ENCODE peak calls at places on chromosomes 1 and 21, in six cellular contexts. S, K, Q, E, P and X are unnamed samples.

GRCh38 chr21:46081022-46081861 is 16.7 kb upstream of the COL6A2 start:
- DNase-seq in K (no peak), P (peak), Q (no peak), S (no peak), E (no peak), X (peak)

GRCh38 chr1:43830802-43831201 is 102.8 kb upstream of the ARTN start:
- DNase-seq in Q (no peak), K (no peak), E (no peak), S (no peak), P (no peak), X (no peak)

GRCh38 chr1:201610806-201611205 is 71.9 kb downstream of the NAV1 start:
- DNase-seq in E (no peak), S (no peak), Q (no peak), P (no peak), K (no peak), X (no peak)

GRCh38 chr21:44285547-44285992 is at the start of gene AIRE:
- DNase-seq in P (peak), S (no peak), Q (no peak), K (no peak), E (no peak), X (no peak)

GRCh38 chr1:38735651-38736161 is 123.9 kb downstream of the RRAGC start:
- DNase-seq in Q (no peak), S (peak), E (no peak), K (peak), P (no peak), X (no peak)

GRCh38 chr1:212162635-212163034 is 122.6 kb upstream of the PPP2R5A start:
- DNase-seq in P (no peak), E (no peak), S (peak), K (peak), Q (no peak), X (no peak)

GRCh38 chr21:20877976-20878375 is 120.2 kb upstream of the NCAM2 start:
- DNase-seq in S (no peak), Q (no peak), K (no peak), E (no peak), P (no peak), X (no peak)

GRCh38 chr1:245091818-245092637 is 62.8 kb upstream of the KIF26B start:
- DNase-seq in P (no peak), S (peak), K (peak), E (no peak), Q (peak), X (no peak)

GRCh38 chr1:235999259-235999925 is 65.5 kb downstream of the NID1 start:
- DNase-seq in P (no peak), Q (peak), E (no peak), K (peak), S (peak), X (no peak)

GRCh38 chr1:203537806-203538464 is 44.0 kb downstream of the OPTC start:
- DNase-seq in Q (peak), P (no peak), S (peak), E (no peak), K (no peak), X (no peak)

GRCh38 chr1:163035791-163036249 is 33.3 kb upstream of the RGS4 start:
- DNase-seq in P (no peak), Q (peak), E (no peak), K (peak), S (peak), X (no peak)

GRCh38 chr1:166233750-166234366 is 67.1 kb upstream of the FAM78B start:
- DNase-seq in S (no peak), K (no peak), Q (no peak), E (no peak), P (peak), X (no peak)

GRCh38 chr1:224504642-224505041 is 70.0 kb upstream of the WDR26 start:
- DNase-seq in E (no peak), Q (no peak), S (no peak), P (no peak), K (no peak), X (no peak)

GRCh38 chr1:56511323-56511722 is 68.0 kb downstream of the PLPP3 start:
- DNase-seq in E (no peak), P (no peak), Q (no peak), K (no peak), S (no peak), X (no peak)

GRCh38 chr1:56547977-56548376 is 31.4 kb downstream of the PLPP3 start:
- DNase-seq in E (no peak), K (no peak), P (no peak), Q (no peak), S (no peak), X (no peak)

GRCh38 chr1:29258974-29259801 is 22.9 kb downstream of the PTPRU start:
- DNase-seq in E (no peak), S (no peak), Q (no peak), K (no peak), P (no peak), X (peak)

GRCh38 chr21:15534450-15534886 is 195.3 kb upstream of the USP25 start:
- DNase-seq in S (no peak), K (no peak), E (peak), P (no peak), Q (no peak), X (no peak)

GRCh38 chr1:165841582-165842362 is 14.4 kb downstream of the UCK2 start:
- DNase-seq in S (peak), Q (peak), K (peak), P (no peak), E (no peak), X (no peak)

GRCh38 chr1:37841652-37842051 is 17.7 kb downstream of the MTF1 start:
- DNase-seq in S (no peak), Q (no peak), K (no peak), E (no peak), P (no peak), X (peak)

GRCh38 chr1:14352897-14353296 is 245.6 kb upstream of the KAZN start:
- DNase-seq in P (no peak), S (no peak), E (no peak), Q (no peak), K (no peak), X (no peak)

GRCh38 chr1:20143318-20143717 is 4.2 kb downstream of the PLA2G2F start:
- DNase-seq in K (no peak), P (no peak), S (no peak), E (no peak), Q (no peak), X (peak)

GRCh38 chr1:4130096-4130495 is 230.0 kb upstream of the C1orf174 start:
- DNase-seq in E (no peak), Q (no peak), S (no peak), K (no peak), P (no peak), X (no peak)

GRCh38 chr1:4131734-4132133 is 231.7 kb upstream of the C1orf174 start:
- DNase-seq in K (no peak), P (no peak), Q (no peak), S (no peak), E (no peak), X (no peak)

GRCh38 chr1:4129693-4130092 is 229.6 kb upstream of the C1orf174 start:
- DNase-seq in K (no peak), E (no peak), Q (no peak), S (no peak), P (peak), X (peak)

GRCh38 chr1:4133541-4133940 is 233.5 kb upstream of the C1orf174 start:
- DNase-seq in S (no peak), Q (no peak), E (no peak), K (no peak), P (no peak), X (no peak)

DNA sequence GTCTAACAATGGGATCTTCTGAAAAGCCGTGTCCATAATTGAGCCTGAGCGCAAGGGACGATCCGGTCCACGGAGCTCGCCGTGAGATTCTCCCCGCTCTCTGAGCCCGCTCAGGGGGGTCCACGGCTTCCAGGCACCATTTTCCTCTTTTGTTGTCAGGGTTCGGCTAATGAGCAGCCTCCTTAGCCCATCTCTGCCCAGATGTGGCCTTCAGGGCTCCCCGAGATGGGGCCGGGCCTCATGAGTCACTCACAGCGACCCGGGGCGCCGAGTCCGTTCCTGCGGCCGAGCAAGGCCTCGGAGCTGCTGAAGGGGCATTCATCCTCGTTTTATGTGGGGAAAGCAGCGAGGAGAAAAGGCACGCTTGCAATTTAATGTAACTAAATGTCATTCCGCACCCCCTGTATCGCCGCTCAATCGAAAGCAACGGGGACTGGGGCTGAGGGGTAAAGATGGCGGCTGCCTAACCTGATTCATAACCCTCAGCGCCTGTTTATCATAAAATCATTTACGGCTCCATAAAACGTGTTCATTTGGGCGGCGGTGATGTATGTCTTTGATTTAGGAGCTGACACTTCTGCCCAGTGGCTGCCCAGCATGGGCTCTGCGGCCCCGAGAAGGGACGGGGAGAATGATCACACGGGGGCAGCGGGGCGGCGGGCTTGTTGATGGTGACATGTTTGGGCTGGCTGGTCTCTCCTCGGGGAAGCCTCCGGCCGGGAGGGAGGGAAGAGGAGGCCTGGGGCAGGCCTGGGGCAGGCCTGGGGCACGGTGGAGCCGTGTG is 232.6 kb upstream of the C1orf174 start:
- DNase-seq in E (no peak), S (no peak), Q (no peak), P (peak), K (no peak), X (no peak)
- TF ChIP-seq CTCF in E (no peak), S (no peak), Q (no peak), P (no peak), K (no peak), X (no peak)

GRCh38 chr1:70866522-70867256 is 180.9 kb downstream of the PTGER3 start:
- DNase-seq in E (no peak), K (no peak), S (no peak), Q (no peak), P (no peak), X (no peak)
- TF ChIP-seq CTCF in E (peak), K (no peak), S (no peak), Q (no peak), P (no peak), X (no peak)

GRCh38 chr21:16942703-16943102 is 570.1 kb upstream of the CXADR start:
- DNase-seq in P (no peak), Q (peak), S (peak), K (peak), E (no peak), X (no peak)
- TF ChIP-seq CTCF in P (no peak), Q (peak), S (peak), K (peak), E (peak), X (peak)

GRCh38 chr21:34670962-34671348 is 2.2 kb downstream of the CLIC6 start:
- DNase-seq in K (no peak), S (no peak), Q (no peak), E (no peak), P (no peak), X (no peak)
- TF ChIP-seq CTCF in K (peak), S (no peak), Q (no peak), E (no peak), P (no peak), X (peak)

DNA sequence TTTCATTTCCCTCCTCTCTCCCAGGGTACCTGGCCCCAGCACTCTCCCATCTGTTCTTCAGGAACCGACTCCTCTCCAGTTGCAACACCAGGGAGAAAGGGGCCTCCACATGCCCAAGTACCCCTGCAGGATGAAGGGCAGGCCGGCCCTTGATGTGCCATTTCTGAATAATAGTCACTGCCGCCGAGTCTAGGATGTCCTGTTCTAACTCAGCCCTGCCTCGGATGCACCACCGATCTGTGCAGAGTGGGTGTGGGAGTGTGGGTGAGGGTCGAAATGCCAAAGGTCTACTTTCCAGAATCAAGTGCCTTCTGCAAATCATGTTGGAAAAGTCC is 25.4 kb upstream of the SPSB1 start:
- DNase-seq in Q (no peak), P (no peak), S (no peak), K (no peak), E (no peak), X (no peak)
- TF ChIP-seq CTCF in Q (no peak), P (no peak), S (no peak), K (no peak), E (peak), X (no peak)

DNA sequence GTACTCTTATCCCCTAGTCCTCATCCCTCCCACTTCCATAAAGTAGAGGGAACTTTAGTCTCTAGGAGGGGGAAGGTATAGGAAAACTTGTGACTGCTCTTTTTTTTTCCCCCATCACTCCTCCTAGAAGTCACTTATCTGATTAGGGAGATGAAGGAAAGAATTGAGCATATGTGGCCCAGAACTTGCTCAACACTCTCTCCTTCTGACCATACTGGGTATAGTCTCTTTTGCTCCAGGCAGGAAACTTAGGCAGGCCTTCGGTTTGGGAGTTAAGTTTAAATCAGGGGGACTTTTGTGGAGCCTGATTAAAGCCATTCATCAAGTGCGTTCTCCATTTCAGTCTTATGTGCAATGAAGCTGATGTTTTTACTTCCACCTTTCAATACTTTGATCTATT is 5.8 kb downstream of the UBE2U start:
- DNase-seq in Q (no peak), P (no peak), K (no peak), E (no peak), S (no peak), X (no peak)
- TF ChIP-seq CTCF in Q (no peak), P (no peak), K (no peak), E (no peak), S (no peak), X (peak)

GRCh38 chr1:179831225-179831624 is 46.4 kb downstream of the TOR1AIP2 start:
- DNase-seq in E (no peak), S (no peak), P (no peak), Q (no peak), K (no peak), X (no peak)

GRCh38 chr1:179826626-179827280 is 50.9 kb downstream of the TOR1AIP2 start:
- DNase-seq in P (no peak), K (no peak), S (no peak), Q (no peak), E (no peak), X (peak)

GRCh38 chr1:179825798-179826460 is 51.7 kb downstream of the TOR1AIP2 start:
- DNase-seq in Q (no peak), S (no peak), K (no peak), P (no peak), E (no peak), X (peak)

GRCh38 chr1:179825201-179825600 is 52.4 kb downstream of the TOR1AIP2 start:
- DNase-seq in P (no peak), E (no peak), Q (no peak), K (no peak), S (no peak), X (peak)

DNA sequence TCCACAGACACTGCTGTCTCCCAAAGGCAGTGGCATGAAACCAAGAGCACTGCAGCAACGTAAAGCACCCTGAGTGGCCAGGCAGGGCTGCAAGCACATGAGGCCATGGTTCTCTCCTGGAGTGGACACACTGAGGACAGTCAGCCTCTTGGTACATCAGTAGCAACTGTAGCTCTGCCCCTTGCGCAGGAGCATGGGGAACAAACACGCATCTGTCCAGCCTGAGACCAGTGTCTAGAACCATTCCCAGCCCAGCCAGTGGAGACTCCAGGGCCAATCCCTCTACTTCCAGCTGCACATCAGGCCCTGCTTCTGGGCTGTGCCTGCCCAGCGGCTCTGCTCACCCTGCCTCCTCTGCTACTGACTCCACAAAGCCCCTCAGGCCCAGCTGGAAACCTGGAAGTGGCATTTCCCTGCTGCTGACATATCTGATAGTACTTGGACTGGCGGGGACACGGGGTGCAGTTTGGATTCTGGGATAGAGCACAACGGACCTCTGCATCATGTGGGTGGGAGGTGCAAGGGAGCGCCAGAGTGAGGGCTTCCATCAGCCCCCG is 49.0 kb downstream of the TOR1AIP2 start:
- DNase-seq in E (no peak), K (no peak), P (no peak), Q (no peak), S (no peak), X (no peak)
- TF ChIP-seq CTCF in E (no peak), K (no peak), P (no peak), Q (no peak), S (no peak), X (no peak)

DNA sequence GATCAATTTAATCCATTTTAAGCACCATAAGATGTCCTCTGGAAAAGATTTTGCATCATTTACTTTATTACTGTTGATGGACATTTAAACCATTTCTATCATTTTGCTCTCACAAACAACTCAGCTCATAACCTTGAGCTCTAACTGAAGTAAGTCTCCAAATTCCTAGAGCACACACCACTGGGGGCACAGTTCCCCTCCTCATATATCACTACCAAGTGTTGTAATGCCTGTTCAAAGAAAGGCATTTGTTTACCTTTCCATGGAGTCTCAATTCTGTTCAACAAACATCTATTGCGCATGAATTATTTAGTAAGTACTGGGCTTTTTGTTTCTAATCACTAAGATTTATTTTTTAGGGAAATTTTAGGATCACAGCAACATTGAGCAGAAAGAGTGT is 8.9 kb upstream of the OMA1 start:
- DNase-seq in E (no peak), P (no peak), S (no peak), K (no peak), Q (no peak), X (no peak)
- TF ChIP-seq CTCF in E (no peak), P (no peak), S (no peak), K (no peak), Q (no peak), X (no peak)